ENCODE peak calls at places on chromosomes 13 and 19, in four cellular contexts. O is EH, I is neuronal stem cell, P is stomach. Z is an unnamed sample.

GRCh38 chr19:13091400-13092161 is 11.1 kb downstream of the LYL1 start:
- DNase-seq in P (no peak), O (peak; percentile 82), I (no peak), Z (no peak)

GRCh38 chr13:100440756-100441421 is 147.7 kb downstream of the GGACT start:
- DNase-seq in O (peak; percentile 76), I (no peak), P (no peak), Z (no peak)

GRCh38 chr13:42740753-42741152 is 40.6 kb upstream of the FAM216B start:
- DNase-seq in I (no peak), P (peak; percentile 73), O (no peak), Z (no peak)

GRCh38 chr19:23547816-23548430 is 139.1 kb downstream of the ZNF675 start:
- DNase-seq in I (no peak), O (no peak), P (no peak), Z (no peak)

GRCh38 chr13:39159393-39159792 is 121.1 kb downstream of the NHLRC3 start:
- DNase-seq in P (no peak), O (no peak), I (no peak), Z (no peak)

GRCh38 chr19:35913589-35913988 is 5.5 kb upstream of the TYROBP start:
- DNase-seq in O (peak; percentile 63), I (no peak), P (no peak), Z (no peak)

GRCh38 chr13:79647518-79647917 is 166.6 kb downstream of the NDFIP2 start:
- DNase-seq in I (no peak), P (no peak), O (no peak), Z (no peak)

GRCh38 chr13:43377149-43377548 is 353.8 kb downstream of the DNAJC15 start:
- DNase-seq in P (no peak), O (no peak), I (no peak), Z (no peak)

GRCh38 chr13:99217461-99218101 is 16.9 kb downstream of the UBAC2 start:
- DNase-seq in I (no peak), P (no peak), O (no peak), Z (no peak)

GRCh38 chr19:5881543-5882299 is 11.4 kb upstream of the FUT5 start:
- DNase-seq in P (no peak), I (no peak), O (no peak), Z (no peak)

GRCh38 chr19:35911790-35912189 is 3.7 kb upstream of the TYROBP start:
- DNase-seq in O (no peak), I (no peak), P (peak; percentile 83), Z (no peak)

GRCh38 chr19:45591004-45591637 is 6.5 kb upstream of the OPA3 start:
- DNase-seq in P (peak; percentile 77), O (peak; percentile 62), I (no peak), Z (peak; percentile 60)

GRCh38 chr19:18660051-18660910 is 23.2 kb upstream of the CRTC1 start:
- DNase-seq in P (no peak), O (peak; percentile 76), I (no peak), Z (no peak)

GRCh38 chr13:96822900-96823299 is 171.4 kb downstream of the OXGR1 start:
- DNase-seq in O (peak; percentile 1), P (peak; percentile 49), I (no peak), Z (peak; percentile 44)

GRCh38 chr19:40416918-40417713 is 3.9 kb upstream of the PRX start:
- DNase-seq in O (peak; percentile 63), I (no peak), P (peak; percentile 44), Z (peak; percentile 58)

GRCh38 chr13:77696863-77697207 is 652 bp upstream of the SLAIN1 start:
- DNase-seq in O (no peak), P (no peak), I (no peak), Z (no peak)

GRCh38 chr19:342801-343421 is 1.7 kb downstream of the MIER2 start:
- DNase-seq in I (no peak), P (peak; percentile 51), O (peak; percentile 95), Z (no peak)

GRCh38 chr13:34467450-34468083 is 474.5 kb upstream of the NBEA start:
- DNase-seq in O (no peak), I (no peak), P (no peak), Z (no peak)

GRCh38 chr19:35935911-35936737 is at the start of gene LRFN3:
- DNase-seq in I (peak; percentile 68), P (peak; percentile 81), O (peak; percentile 75), Z (peak; percentile 74)

GRCh38 chr19:2014731-2015610 is 543 bp downstream of the BTBD2 start:
- DNase-seq in I (peak; percentile 35), O (peak; percentile 20), P (no peak), Z (no peak)

GRCh38 chr13:39835253-39835652 is 179.8 kb downstream of the COG6 start:
- DNase-seq in O (no peak), I (peak; percentile 33), P (no peak), Z (no peak)

GRCh38 chr13:99417151-99417820 is 84.0 kb upstream of the TM9SF2 start:
- DNase-seq in I (no peak), P (peak; percentile 22), O (no peak), Z (no peak)

GRCh38 chr13:21871302-21871862 is 200.5 kb downstream of the FGF9 start:
- DNase-seq in P (no peak), I (no peak), O (no peak), Z (no peak)

GRCh38 chr13:22757530-22758120 is 423.2 kb upstream of the SGCG start:
- DNase-seq in P (no peak), O (no peak), I (no peak), Z (no peak)

GRCh38 chr19:7349231-7349591 is 474 bp downstream of the ARHGEF18 start:
- DNase-seq in O (no peak), I (no peak), P (no peak), Z (no peak)

GRCh38 chr19:3119071-3119781 is 16.6 kb upstream of the GNA15 start:
- DNase-seq in O (no peak), P (no peak), I (no peak), Z (no peak)